ENCODE peak calls at places on chromosome 15, in nine cellular contexts. One of them, this sample, is unnamed.
A peak's percentile ranks its signal among the peaks of the same experiment; 100 is the strongest.

GRCh38 chr15:29143909-29144308 is 125.7 kb downstream of the NSMCE3 start:
- DNase-seq in transverse colon: no peak
- DNase-seq in H9: no peak
- DNase-seq in breast epithelium: no peak
- DNase-seq in cardiac muscle cell: peak; percentile 67
- DNase-seq in thoracic aorta: no peak
- DNase-seq in tibial artery: no peak
- DNase-seq in gastrocnemius medialis: no peak
- DNase-seq in spleen: no peak
- DNase-seq in this sample: no peak

GRCh38 chr15:75452968-75453702 is 1.6 kb upstream of the SIN3A start:
- DNase-seq in tibial artery: peak; percentile 84
- DNase-seq in thoracic aorta: no peak
- DNase-seq in gastrocnemius medialis: peak; percentile 88
- DNase-seq in cardiac muscle cell: peak; percentile 21
- DNase-seq in breast epithelium: peak; percentile 55
- DNase-seq in H9: peak; percentile 80
- DNase-seq in spleen: peak; percentile 90
- DNase-seq in transverse colon: peak; percentile 54
- DNase-seq in this sample: peak; percentile 35

GRCh38 chr15:63439536-63440264 is 58.1 kb upstream of the CA12 start:
- DNase-seq in gastrocnemius medialis: no peak
- DNase-seq in tibial artery: no peak
- DNase-seq in thoracic aorta: no peak
- DNase-seq in spleen: no peak
- DNase-seq in breast epithelium: no peak
- DNase-seq in transverse colon: no peak
- DNase-seq in cardiac muscle cell: no peak
- DNase-seq in H9: no peak
- DNase-seq in this sample: no peak

GRCh38 chr15:56098230-56098899 is 105.0 kb upstream of the NEDD4 start:
- DNase-seq in H9: no peak
- DNase-seq in thoracic aorta: no peak
- DNase-seq in tibial artery: no peak
- DNase-seq in breast epithelium: no peak
- DNase-seq in spleen: no peak
- DNase-seq in cardiac muscle cell: no peak
- DNase-seq in transverse colon: no peak
- DNase-seq in gastrocnemius medialis: no peak
- DNase-seq in this sample: no peak

GRCh38 chr15:36403351-36403750 is 176.1 kb upstream of the CDIN1 start:
- DNase-seq in breast epithelium: no peak
- DNase-seq in transverse colon: no peak
- DNase-seq in gastrocnemius medialis: no peak
- DNase-seq in cardiac muscle cell: no peak
- DNase-seq in spleen: no peak
- DNase-seq in tibial artery: no peak
- DNase-seq in thoracic aorta: no peak
- DNase-seq in H9: no peak
- DNase-seq in this sample: no peak

GRCh38 chr15:98745179-98745578 is 96.8 kb downstream of the IGF1R start:
- DNase-seq in tibial artery: no peak
- DNase-seq in cardiac muscle cell: no peak
- DNase-seq in transverse colon: peak; percentile 63
- DNase-seq in thoracic aorta: no peak
- DNase-seq in H9: no peak
- DNase-seq in breast epithelium: no peak
- DNase-seq in spleen: no peak
- DNase-seq in gastrocnemius medialis: no peak
- DNase-seq in this sample: no peak

GRCh38 chr15:40743921-40744809 is 10.9 kb downstream of the RMDN3 start:
- DNase-seq in tibial artery: no peak
- DNase-seq in thoracic aorta: no peak
- DNase-seq in cardiac muscle cell: peak; percentile 76
- DNase-seq in spleen: peak; percentile 75
- DNase-seq in breast epithelium: no peak
- DNase-seq in H9: no peak
- DNase-seq in transverse colon: no peak
- DNase-seq in gastrocnemius medialis: no peak
- DNase-seq in this sample: peak; percentile 50

GRCh38 chr15:69472046-69472445 is 19.4 kb downstream of the RPLP1 start:
- DNase-seq in cardiac muscle cell: no peak
- DNase-seq in tibial artery: no peak
- DNase-seq in thoracic aorta: no peak
- DNase-seq in breast epithelium: no peak
- DNase-seq in H9: no peak
- DNase-seq in transverse colon: no peak
- DNase-seq in gastrocnemius medialis: no peak
- DNase-seq in spleen: no peak
- DNase-seq in this sample: no peak

GRCh38 chr15:51649659-51650521 is 27.3 kb upstream of the DMXL2 start:
- DNase-seq in H9: no peak
- DNase-seq in cardiac muscle cell: peak; percentile 88
- DNase-seq in tibial artery: no peak
- DNase-seq in spleen: no peak
- DNase-seq in breast epithelium: no peak
- DNase-seq in thoracic aorta: no peak
- DNase-seq in transverse colon: peak; percentile 19
- DNase-seq in gastrocnemius medialis: no peak
- DNase-seq in this sample: peak; percentile 35

GRCh38 chr15:56165234-56165633 is 78.4 kb downstream of the RFX7 start:
- DNase-seq in thoracic aorta: no peak
- DNase-seq in spleen: no peak
- DNase-seq in transverse colon: no peak
- DNase-seq in tibial artery: no peak
- DNase-seq in breast epithelium: no peak
- DNase-seq in cardiac muscle cell: no peak
- DNase-seq in gastrocnemius medialis: no peak
- DNase-seq in H9: no peak
- DNase-seq in this sample: no peak

GRCh38 chr15:51322622-51323296 is 15.6 kb downstream of the CYP19A1 start:
- DNase-seq in breast epithelium: no peak
- DNase-seq in transverse colon: peak; percentile 28
- DNase-seq in thoracic aorta: no peak
- DNase-seq in spleen: no peak
- DNase-seq in cardiac muscle cell: peak; percentile 74
- DNase-seq in H9: no peak
- DNase-seq in tibial artery: peak; percentile 79
- DNase-seq in gastrocnemius medialis: peak; percentile 49
- DNase-seq in this sample: no peak

GRCh38 chr15:84831028-84831427 is 13.9 kb downstream of the ALPK3 start:
- DNase-seq in cardiac muscle cell: peak; percentile 20
- DNase-seq in gastrocnemius medialis: no peak
- DNase-seq in breast epithelium: no peak
- DNase-seq in thoracic aorta: no peak
- DNase-seq in transverse colon: no peak
- DNase-seq in tibial artery: no peak
- DNase-seq in spleen: no peak
- DNase-seq in H9: no peak
- DNase-seq in this sample: no peak

GRCh38 chr15:25892126-25892525 is 29.0 kb upstream of the ATP10A start:
- DNase-seq in spleen: no peak
- DNase-seq in H9: no peak
- DNase-seq in cardiac muscle cell: no peak
- DNase-seq in thoracic aorta: no peak
- DNase-seq in breast epithelium: no peak
- DNase-seq in tibial artery: no peak
- DNase-seq in gastrocnemius medialis: no peak
- DNase-seq in transverse colon: no peak
- DNase-seq in this sample: no peak

DNA sequence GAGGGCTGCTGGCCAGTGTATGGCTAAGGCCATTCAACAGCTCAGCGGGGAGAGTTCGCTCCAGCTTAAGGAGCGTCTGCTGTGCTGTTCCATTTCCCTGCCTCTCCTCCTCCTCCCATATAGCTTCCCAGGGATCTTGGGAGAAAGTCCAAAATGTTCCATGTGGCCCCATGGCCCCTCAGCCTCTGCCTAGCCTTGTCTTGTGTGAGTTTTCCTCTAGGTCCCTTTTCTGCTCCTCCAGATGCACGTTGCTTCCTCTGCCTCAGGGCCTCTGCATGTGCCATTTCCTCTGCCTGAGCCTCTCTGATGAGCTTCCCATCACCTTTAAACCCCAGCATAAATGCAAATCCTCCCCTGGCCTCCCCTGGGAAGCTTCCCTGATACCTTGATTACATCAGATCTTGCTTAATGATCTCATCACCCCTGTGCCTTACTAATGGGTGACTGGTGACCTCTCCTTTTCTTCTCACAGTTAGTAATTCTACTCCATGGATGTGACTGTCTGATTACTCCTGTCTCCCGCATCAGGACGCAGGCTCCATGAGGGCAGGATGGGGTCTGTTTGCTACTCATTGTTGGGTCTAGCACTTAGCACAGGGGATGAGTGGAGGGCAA is 24.0 kb downstream of the ITGA11 start:
- DNase-seq in spleen: peak; percentile 58
- DNase-seq in H9: peak; percentile 27
- DNase-seq in thoracic aorta: no peak
- DNase-seq in gastrocnemius medialis: no peak
- DNase-seq in cardiac muscle cell: no peak
- DNase-seq in breast epithelium: no peak
- DNase-seq in transverse colon: no peak
- DNase-seq in tibial artery: peak; percentile 59
- DNase-seq in this sample: no peak
- H3K27ac ChIP-seq in spleen: no peak overlapping the region
- H3K27ac ChIP-seq in H9: no peak overlapping the region
- H3K27ac ChIP-seq in thoracic aorta: peak overlapping the region; percentile 53
- H3K27ac ChIP-seq in gastrocnemius medialis: no peak overlapping the region
- H3K27ac ChIP-seq in cardiac muscle cell: no peak overlapping the region
- H3K27ac ChIP-seq in breast epithelium: no peak overlapping the region
- H3K27ac ChIP-seq in transverse colon: no peak overlapping the region
- H3K27ac ChIP-seq in tibial artery: peak overlapping the region; percentile 36
- H3K27ac ChIP-seq in this sample: no peak overlapping the region

GRCh38 chr15:62430056-62430455 is 265.0 kb upstream of the C2CD4B start:
- DNase-seq in thoracic aorta: no peak
- DNase-seq in H9: no peak
- DNase-seq in spleen: no peak
- DNase-seq in cardiac muscle cell: no peak
- DNase-seq in gastrocnemius medialis: no peak
- DNase-seq in tibial artery: no peak
- DNase-seq in breast epithelium: no peak
- DNase-seq in transverse colon: no peak
- DNase-seq in this sample: no peak

GRCh38 chr15:62431391-62431790 is 266.3 kb upstream of the C2CD4B start:
- DNase-seq in cardiac muscle cell: no peak
- DNase-seq in thoracic aorta: no peak
- DNase-seq in H9: no peak
- DNase-seq in gastrocnemius medialis: no peak
- DNase-seq in breast epithelium: no peak
- DNase-seq in spleen: no peak
- DNase-seq in tibial artery: no peak
- DNase-seq in transverse colon: no peak
- DNase-seq in this sample: no peak

GRCh38 chr15:62431806-62432205 is 266.7 kb upstream of the C2CD4B start:
- DNase-seq in breast epithelium: no peak
- DNase-seq in cardiac muscle cell: no peak
- DNase-seq in thoracic aorta: no peak
- DNase-seq in H9: no peak
- DNase-seq in transverse colon: no peak
- DNase-seq in tibial artery: no peak
- DNase-seq in gastrocnemius medialis: no peak
- DNase-seq in spleen: no peak
- DNase-seq in this sample: no peak

GRCh38 chr15:62430552-62430951 is 265.5 kb upstream of the C2CD4B start:
- DNase-seq in transverse colon: no peak
- DNase-seq in cardiac muscle cell: no peak
- DNase-seq in spleen: no peak
- DNase-seq in H9: no peak
- DNase-seq in breast epithelium: no peak
- DNase-seq in thoracic aorta: no peak
- DNase-seq in tibial artery: no peak
- DNase-seq in gastrocnemius medialis: no peak
- DNase-seq in this sample: no peak

DNA sequence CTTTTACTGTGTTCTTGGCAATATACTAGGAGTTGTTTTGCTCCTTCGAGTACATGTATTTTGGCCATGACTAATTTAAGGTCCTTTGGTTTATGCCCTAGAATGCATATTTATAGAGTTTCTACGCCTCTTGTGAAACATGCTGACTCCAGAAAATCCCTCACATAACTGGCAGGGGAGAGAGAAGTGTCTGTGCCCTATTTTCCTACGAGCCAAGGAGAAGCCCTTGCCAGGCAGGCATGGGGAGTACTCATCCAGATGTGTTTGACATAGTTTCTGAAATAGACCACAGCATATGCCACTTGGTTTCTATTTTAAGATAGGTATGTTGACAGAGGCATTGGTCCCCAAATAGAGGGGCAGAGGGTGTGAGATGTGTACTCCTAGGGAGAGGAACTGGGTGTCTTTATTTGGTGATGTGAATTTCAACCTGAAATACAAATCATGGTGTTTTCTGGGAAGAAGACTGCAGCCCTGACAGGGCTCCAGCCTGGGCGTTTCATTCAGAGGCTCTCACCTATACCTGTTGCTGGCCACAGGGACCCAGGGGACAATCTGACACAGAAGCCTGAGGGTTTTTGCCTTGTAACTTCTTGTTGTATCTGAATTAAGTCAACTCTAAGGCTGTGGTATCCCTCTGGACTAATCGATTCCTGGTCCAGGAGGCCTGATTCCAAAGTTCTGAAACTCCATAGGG is 267.8 kb upstream of the C2CD4B start:
- DNase-seq in transverse colon: no peak
- DNase-seq in spleen: no peak
- DNase-seq in gastrocnemius medialis: peak; percentile 85
- DNase-seq in cardiac muscle cell: no peak
- DNase-seq in thoracic aorta: peak; percentile 32
- DNase-seq in breast epithelium: no peak
- DNase-seq in H9: no peak
- DNase-seq in tibial artery: peak; percentile 74
- DNase-seq in this sample: no peak
- H3K27ac ChIP-seq in transverse colon: peak overlapping the region; percentile 40
- H3K27ac ChIP-seq in spleen: no peak overlapping the region
- H3K27ac ChIP-seq in gastrocnemius medialis: peak overlapping the region; percentile 88
- H3K27ac ChIP-seq in cardiac muscle cell: no peak overlapping the region
- H3K27ac ChIP-seq in thoracic aorta: peak overlapping the region; percentile 78
- H3K27ac ChIP-seq in breast epithelium: no peak overlapping the region
- H3K27ac ChIP-seq in H9: no peak overlapping the region
- H3K27ac ChIP-seq in tibial artery: peak overlapping the region; percentile 71
- H3K27ac ChIP-seq in this sample: no peak overlapping the region

DNA sequence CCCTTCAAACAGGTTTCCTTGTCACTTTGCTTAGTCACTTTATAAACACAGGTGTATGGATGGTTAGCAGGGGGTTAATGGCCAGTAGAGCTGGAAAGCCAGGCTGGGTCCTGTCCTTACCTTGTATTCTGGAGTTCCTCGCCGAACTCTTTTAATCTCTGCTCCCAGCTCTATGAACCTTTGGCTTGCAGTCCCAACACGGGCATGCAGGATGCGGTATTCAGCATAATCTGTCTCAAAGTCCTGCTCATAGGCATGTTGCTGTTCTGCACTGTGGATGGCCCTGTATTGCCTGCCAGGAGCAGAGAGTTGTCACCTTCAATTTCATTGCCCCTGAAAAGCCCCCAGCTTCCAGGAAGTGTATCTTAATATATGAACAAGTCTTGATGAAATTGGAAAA is 2.7 kb downstream of the ELL3 start:
- DNase-seq in cardiac muscle cell: no peak
- DNase-seq in tibial artery: no peak
- DNase-seq in transverse colon: no peak
- DNase-seq in H9: no peak
- DNase-seq in breast epithelium: no peak
- DNase-seq in spleen: no peak
- DNase-seq in thoracic aorta: no peak
- DNase-seq in gastrocnemius medialis: no peak
- DNase-seq in this sample: no peak
- H3K27ac ChIP-seq in cardiac muscle cell: no peak overlapping the region
- H3K27ac ChIP-seq in tibial artery: no peak overlapping the region
- H3K27ac ChIP-seq in transverse colon: no peak overlapping the region
- H3K27ac ChIP-seq in H9: no peak overlapping the region
- H3K27ac ChIP-seq in breast epithelium: peak overlapping the region; percentile 13
- H3K27ac ChIP-seq in spleen: no peak overlapping the region
- H3K27ac ChIP-seq in thoracic aorta: peak overlapping the region; percentile 85
- H3K27ac ChIP-seq in gastrocnemius medialis: no peak overlapping the region
- H3K27ac ChIP-seq in this sample: no peak overlapping the region

GRCh38 chr15:31362121-31362520 is 35.5 kb downstream of the KLF13 start:
- DNase-seq in breast epithelium: no peak
- DNase-seq in H9: no peak
- DNase-seq in spleen: no peak
- DNase-seq in thoracic aorta: no peak
- DNase-seq in transverse colon: no peak
- DNase-seq in cardiac muscle cell: no peak
- DNase-seq in tibial artery: no peak
- DNase-seq in gastrocnemius medialis: no peak
- DNase-seq in this sample: no peak
- H3K27ac ChIP-seq in breast epithelium: peak overlapping the region; percentile 10
- H3K27ac ChIP-seq in H9: no peak overlapping the region
- H3K27ac ChIP-seq in spleen: peak overlapping the region; percentile 53
- H3K27ac ChIP-seq in thoracic aorta: peak overlapping the region; percentile 40
- H3K27ac ChIP-seq in transverse colon: peak overlapping the region; percentile 92
- H3K27ac ChIP-seq in cardiac muscle cell: peak overlapping the region; percentile 82
- H3K27ac ChIP-seq in tibial artery: no peak overlapping the region
- H3K27ac ChIP-seq in gastrocnemius medialis: peak overlapping the region; percentile 96
- H3K27ac ChIP-seq in this sample: peak overlapping the region; percentile 98

This sample was measured in CD4-positive, CD25-positive, alpha-beta regulatory T cell.